ENCODE peak calls at places on chromosomes 1 and 21, in six cellular contexts. C is HCT116, V is nephron progenitor cell, F is osteoblast, G is IMR-90, B is Panc1. Y is an unnamed sample.

GRCh38 chr21:37505963-37506362 is 139.4 kb downstream of the DYRK1A start:
- DNase-seq in C (no peak), V (no peak), F (no peak), G (no peak), B (no peak), Y (no peak)

GRCh38 chr1:203408485-203409229 is 57.7 kb upstream of the FMOD start:
- DNase-seq in C (no peak), V (no peak), F (peak; percentile 88), G (peak; percentile 82), B (no peak), Y (peak; percentile 22)

GRCh38 chr1:20724364-20725188 is 6.8 kb upstream of the KIF17 start:
- DNase-seq in C (no peak), V (no peak), F (peak; percentile 54), G (no peak), B (no peak), Y (no peak)

GRCh38 chr1:209704584-209704983 is at the start of gene HSD11B1:
- DNase-seq in C (no peak), V (no peak), F (no peak), G (peak; percentile 83), B (no peak), Y (peak; percentile 87)

GRCh38 chr21:45123440-45123839 is 49.1 kb downstream of the ADARB1 start:
- DNase-seq in C (no peak), V (no peak), F (no peak), G (no peak), B (no peak), Y (no peak)

GRCh38 chr1:40582121-40582520 is 50.7 kb downstream of the ZNF684 start:
- DNase-seq in C (no peak), V (no peak), F (no peak), G (no peak), B (no peak), Y (no peak)

GRCh38 chr21:32861871-32862270 is 90.3 kb upstream of the PAXBP1 start:
- DNase-seq in C (no peak), V (no peak), F (no peak), G (no peak), B (no peak), Y (peak; percentile 39)

GRCh38 chr1:25922633-25923567 is 16.7 kb upstream of the STMN1 start:
- DNase-seq in C (no peak), V (peak; percentile 52), F (no peak), G (no peak), B (no peak), Y (no peak)

GRCh38 chr1:233607252-233608119 is 6.4 kb upstream of the KCNK1 start:
- DNase-seq in C (no peak), V (no peak), F (no peak), G (no peak), B (no peak), Y (no peak)

GRCh38 chr1:77308889-77309621 is 27.2 kb downstream of the AK5 start:
- DNase-seq in C (no peak), V (no peak), F (no peak), G (no peak), B (no peak), Y (no peak)

GRCh38 chr1:84164567-84165021 is 20.5 kb downstream of the PRKACB start:
- DNase-seq in C (no peak), V (no peak), F (no peak), G (no peak), B (no peak), Y (no peak)

GRCh38 chr21:46613391-46613790 is 8.5 kb upstream of the S100B start:
- DNase-seq in C (no peak), V (no peak), F (no peak), G (no peak), B (no peak), Y (no peak)

GRCh38 chr1:147514233-147514632 is 27.1 kb upstream of the BCL9 start:
- DNase-seq in C (no peak), V (no peak), F (no peak), G (no peak), B (no peak), Y (no peak)

GRCh38 chr21:8993943-8994639 is 1527.3 kb upstream of the TPTE start:
- DNase-seq in C (no peak), V (no peak), F (peak; percentile 68), G (no peak), B (peak; percentile 71), Y (no peak)

GRCh38 chr21:36428789-36429671 is 43.8 kb downstream of the CHAF1B start:
- DNase-seq in C (no peak), V (peak; percentile 41), F (no peak), G (no peak), B (no peak), Y (no peak)

GRCh38 chr1:165147799-165148198 is 208.7 kb downstream of the LMX1A start:
- DNase-seq in C (no peak), V (no peak), F (no peak), G (no peak), B (no peak), Y (no peak)

GRCh38 chr1:206568256-206568655 is 44.0 kb downstream of the EIF2D start:
- DNase-seq in C (no peak), V (no peak), F (peak; percentile 94), G (no peak), B (no peak), Y (no peak)

GRCh38 chr1:175918364-175918801 is 175.0 kb upstream of the TNR start:
- DNase-seq in C (no peak), V (no peak), F (no peak), G (peak; percentile 69), B (no peak), Y (no peak)

GRCh38 chr1:97668945-97669344 is 251.9 kb downstream of the DPYD start:
- DNase-seq in C (peak; percentile 16), V (no peak), F (no peak), G (peak; percentile 61), B (peak; percentile 7), Y (no peak)

GRCh38 chr1:183859865-183860264 is 54.9 kb downstream of the RGL1 start:
- DNase-seq in C (no peak), V (no peak), F (no peak), G (no peak), B (no peak), Y (no peak)

GRCh38 chr1:38953433-38953860 is 11.8 kb upstream of the RHBDL2 start:
- DNase-seq in C (no peak), V (no peak), F (no peak), G (no peak), B (no peak), Y (no peak)

GRCh38 chr21:37687001-37687400 is 229.3 kb downstream of the KCNJ6 start:
- DNase-seq in C (no peak), V (no peak), F (no peak), G (no peak), B (no peak), Y (no peak)

GRCh38 chr1:225828706-225829344 is 18.9 kb downstream of the EPHX1 start:
- DNase-seq in C (no peak), V (no peak), F (peak; percentile 23), G (no peak), B (no peak), Y (no peak)

GRCh38 chr1:3349161-3349967 is 105.1 kb upstream of the ARHGEF16 start:
- DNase-seq in C (no peak), V (peak; percentile 60), F (no peak), G (no peak), B (no peak), Y (no peak)
- TF ChIP-seq CTCF in C (peak; percentile 24), V (peak; percentile 33), F (no peak), G (no peak), B (no peak), Y (no peak)

GRCh38 chr1:14362331-14362730 is 236.2 kb upstream of the KAZN start:
- DNase-seq in C (no peak), V (no peak), F (peak; percentile 79), G (no peak), B (no peak), Y (no peak)

GRCh38 chr1:14366361-14367018 is 232.0 kb upstream of the KAZN start:
- DNase-seq in C (no peak), V (peak; percentile 21), F (peak; percentile 88), G (no peak), B (no peak), Y (no peak)

GRCh38 chr1:14365226-14365994 is 233.1 kb upstream of the KAZN start:
- DNase-seq in C (no peak), V (no peak), F (peak; percentile 47), G (no peak), B (no peak), Y (no peak)

GRCh38 chr1:14363191-14363590 is 235.3 kb upstream of the KAZN start:
- DNase-seq in C (no peak), V (no peak), F (peak; percentile 58), G (no peak), B (no peak), Y (no peak)

DNA sequence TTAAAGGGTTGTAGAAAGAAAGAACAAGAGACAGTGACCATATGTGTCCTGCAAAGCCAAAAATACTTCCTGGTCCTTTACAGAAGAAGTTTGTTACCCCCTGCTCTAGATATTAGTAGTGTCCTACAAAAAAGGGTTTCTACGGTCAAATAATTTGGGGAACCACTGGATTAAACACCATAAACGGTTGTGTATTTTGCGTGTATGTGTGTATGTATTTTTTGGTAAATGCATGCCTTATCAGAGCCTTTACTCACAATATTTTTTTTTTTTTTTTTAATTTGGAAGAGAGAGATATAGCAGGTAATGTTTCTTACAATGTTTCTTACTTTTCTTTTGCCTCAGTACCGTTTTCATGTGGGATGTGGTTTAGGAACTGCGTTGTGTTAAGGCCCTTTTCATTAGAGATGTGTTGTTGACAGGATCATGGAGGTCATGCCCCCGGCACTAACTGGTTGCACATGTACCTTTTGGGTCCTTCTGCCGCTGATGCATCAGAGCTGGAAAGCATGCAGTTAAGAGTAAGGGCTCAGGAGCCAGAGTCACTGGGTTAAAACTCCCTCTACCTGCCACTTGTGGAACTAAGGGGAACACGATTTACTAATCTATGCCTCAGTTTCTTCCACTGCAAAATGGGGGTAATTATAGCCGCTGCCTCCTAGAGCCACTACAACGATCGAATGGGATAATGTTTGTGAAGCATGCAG is 234.6 kb upstream of the KAZN start:
- DNase-seq in C (no peak), V (no peak), F (no peak), G (no peak), B (no peak), Y (no peak)
- TF ChIP-seq CTCF in C (peak; percentile 4), V (no peak), F (peak; percentile 8), G (no peak), B (peak; percentile 18), Y (peak; percentile 22)

DNA sequence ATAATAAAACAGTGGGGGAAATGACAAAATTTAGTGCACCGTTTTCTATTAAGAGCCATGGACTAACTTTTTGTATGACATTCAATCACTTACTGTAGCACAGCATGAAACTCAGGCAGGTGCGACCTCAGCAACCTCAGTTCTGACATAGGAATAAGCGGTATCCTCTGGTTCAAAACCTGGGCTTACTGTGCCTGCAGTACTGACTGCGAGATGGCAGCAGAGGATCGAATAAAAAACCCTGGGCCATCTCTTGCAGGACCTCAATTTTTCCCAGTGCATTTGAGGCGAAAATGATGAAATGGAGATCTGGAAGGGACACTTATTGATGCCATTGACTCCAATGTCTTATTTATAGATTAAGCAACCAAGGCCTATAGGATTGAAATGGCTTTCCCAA is 214.7 kb downstream of the ADGRL2 start:
- DNase-seq in C (no peak), V (no peak), F (no peak), G (no peak), B (no peak), Y (no peak)
- TF ChIP-seq CTCF in C (no peak), V (no peak), F (no peak), G (no peak), B (peak; percentile 16), Y (no peak)

DNA sequence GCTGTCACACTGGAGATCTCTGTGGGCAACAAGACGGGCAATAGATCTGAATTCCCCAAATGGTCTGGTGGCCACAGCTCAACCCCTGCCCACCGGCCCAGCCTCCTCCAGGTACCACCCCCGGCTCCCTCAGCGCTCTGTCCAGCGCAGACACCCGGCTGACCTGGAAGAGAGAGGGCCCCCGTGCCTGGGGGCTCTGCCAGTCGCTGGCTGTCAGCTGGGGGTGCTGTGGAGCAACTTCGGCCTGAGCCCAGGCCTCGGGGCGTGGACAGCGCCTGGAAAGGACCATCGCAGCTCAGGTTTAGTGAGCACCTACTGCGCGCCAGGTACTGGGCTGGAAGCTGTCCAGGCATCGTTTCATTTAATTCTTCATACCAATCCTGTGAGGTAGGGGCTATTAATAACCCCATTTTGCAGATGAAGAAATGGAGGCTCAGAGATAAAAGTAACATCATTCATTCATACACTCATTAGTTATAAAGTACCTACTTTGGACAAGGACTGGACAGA is 51.0 kb downstream of the AHDC1 start:
- DNase-seq in C (no peak), V (no peak), F (no peak), G (no peak), B (no peak), Y (no peak)
- TF ChIP-seq CTCF in C (no peak), V (no peak), F (no peak), G (no peak), B (no peak), Y (no peak)

Y was measured in AG09319.